ENCODE peak calls at places on chromosomes 11 and 22, in four cellular contexts. One of them, this sample, is unnamed.

GRCh38 chr22:36762687-36763260 is 13.1 kb downstream of the IFT27 start:
- DNase-seq in heart right ventricle: peak
- DNase-seq in body of pancreas: no peak
- DNase-seq in endodermal cell: peak
- DNase-seq in this sample: no peak

GRCh38 chr11:110335358-110335757 is 38.9 kb upstream of the RDX start:
- DNase-seq in heart right ventricle: no peak
- DNase-seq in body of pancreas: no peak
- DNase-seq in endodermal cell: no peak
- DNase-seq in this sample: no peak

GRCh38 chr11:125335101-125335500 is 161.0 kb downstream of the FEZ1 start:
- DNase-seq in heart right ventricle: no peak
- DNase-seq in body of pancreas: no peak
- DNase-seq in endodermal cell: no peak
- DNase-seq in this sample: no peak

GRCh38 chr11:86718553-86718952 is 46.1 kb upstream of the ME3 start:
- DNase-seq in heart right ventricle: no peak
- DNase-seq in body of pancreas: no peak
- DNase-seq in endodermal cell: no peak
- DNase-seq in this sample: no peak

GRCh38 chr22:48803993-48804810 is 1023.5 kb downstream of the BRD1 start:
- DNase-seq in heart right ventricle: no peak
- DNase-seq in body of pancreas: no peak
- DNase-seq in endodermal cell: peak
- DNase-seq in this sample: no peak

GRCh38 chr11:128632151-128632791 is 44.9 kb upstream of the ETS1 start:
- DNase-seq in heart right ventricle: no peak
- DNase-seq in body of pancreas: no peak
- DNase-seq in endodermal cell: peak
- DNase-seq in this sample: peak

GRCh38 chr22:26812731-26813130 is 155.3 kb downstream of the MIAT start:
- DNase-seq in heart right ventricle: no peak
- DNase-seq in body of pancreas: no peak
- DNase-seq in endodermal cell: no peak
- DNase-seq in this sample: no peak

GRCh38 chr11:82003671-82004148 is 730.0 kb downstream of the FAM181B start:
- DNase-seq in heart right ventricle: no peak
- DNase-seq in body of pancreas: no peak
- DNase-seq in endodermal cell: no peak
- DNase-seq in this sample: no peak

GRCh38 chr11:47383106-47383505 is 4.8 kb upstream of the SPI1 start:
- DNase-seq in heart right ventricle: no peak
- DNase-seq in body of pancreas: no peak
- DNase-seq in endodermal cell: no peak
- DNase-seq in this sample: no peak

GRCh38 chr11:63491614-63492372 is 826 bp upstream of the PLAAT5 start:
- DNase-seq in heart right ventricle: no peak
- DNase-seq in body of pancreas: peak
- DNase-seq in endodermal cell: no peak
- DNase-seq in this sample: peak

GRCh38 chr22:40400173-40400572 is 29.8 kb downstream of the SGSM3 start:
- DNase-seq in heart right ventricle: no peak
- DNase-seq in body of pancreas: peak
- DNase-seq in endodermal cell: no peak
- DNase-seq in this sample: no peak

GRCh38 chr11:125074511-125075241 is 11.6 kb downstream of the SLC37A2 start:
- DNase-seq in heart right ventricle: no peak
- DNase-seq in body of pancreas: no peak
- DNase-seq in endodermal cell: no peak
- DNase-seq in this sample: no peak

GRCh38 chr22:46993626-46994025 is 231.2 kb downstream of the TBC1D22A start:
- DNase-seq in heart right ventricle: no peak
- DNase-seq in body of pancreas: peak
- DNase-seq in endodermal cell: no peak
- DNase-seq in this sample: no peak

GRCh38 chr11:62553839-62554361 is 7.3 kb upstream of the AHNAK start:
- DNase-seq in heart right ventricle: no peak
- DNase-seq in body of pancreas: no peak
- DNase-seq in endodermal cell: peak
- DNase-seq in this sample: no peak

GRCh38 chr11:85827768-85828639 is 17.1 kb upstream of the SYTL2 start:
- DNase-seq in heart right ventricle: no peak
- DNase-seq in body of pancreas: no peak
- DNase-seq in endodermal cell: no peak
- DNase-seq in this sample: no peak

GRCh38 chr11:78642979-78643675 is 68.5 kb upstream of the NARS2 start:
- DNase-seq in heart right ventricle: no peak
- DNase-seq in body of pancreas: no peak
- DNase-seq in endodermal cell: no peak
- DNase-seq in this sample: no peak

GRCh38 chr22:40714514-40714966 is 35.3 kb downstream of the MCHR1 start:
- DNase-seq in heart right ventricle: no peak
- DNase-seq in body of pancreas: no peak
- DNase-seq in endodermal cell: peak
- DNase-seq in this sample: no peak

GRCh38 chr22:37981282-37982011 is 2.9 kb downstream of the SOX10 start:
- DNase-seq in heart right ventricle: no peak
- DNase-seq in body of pancreas: no peak
- DNase-seq in endodermal cell: no peak
- DNase-seq in this sample: no peak
- H3K4me3 ChIP-seq in heart right ventricle: no peak
- H3K4me3 ChIP-seq in body of pancreas: no peak
- H3K4me3 ChIP-seq in endodermal cell: no peak
- H3K4me3 ChIP-seq in this sample: no peak

GRCh38 chr11:126647735-126648134 is 292.2 kb downstream of the ST3GAL4 start:
- DNase-seq in heart right ventricle: no peak
- DNase-seq in body of pancreas: no peak
- DNase-seq in endodermal cell: no peak
- DNase-seq in this sample: no peak
- H3K4me3 ChIP-seq in heart right ventricle: no peak
- H3K4me3 ChIP-seq in body of pancreas: no peak
- H3K4me3 ChIP-seq in endodermal cell: no peak
- H3K4me3 ChIP-seq in this sample: no peak

GRCh38 chr11:14251754-14252153 is 107.2 kb downstream of the RRAS2 start:
- DNase-seq in heart right ventricle: no peak
- DNase-seq in body of pancreas: no peak
- DNase-seq in endodermal cell: no peak
- DNase-seq in this sample: no peak
- H3K4me3 ChIP-seq in heart right ventricle: no peak
- H3K4me3 ChIP-seq in body of pancreas: no peak
- H3K4me3 ChIP-seq in endodermal cell: no peak
- H3K4me3 ChIP-seq in this sample: no peak

DNA sequence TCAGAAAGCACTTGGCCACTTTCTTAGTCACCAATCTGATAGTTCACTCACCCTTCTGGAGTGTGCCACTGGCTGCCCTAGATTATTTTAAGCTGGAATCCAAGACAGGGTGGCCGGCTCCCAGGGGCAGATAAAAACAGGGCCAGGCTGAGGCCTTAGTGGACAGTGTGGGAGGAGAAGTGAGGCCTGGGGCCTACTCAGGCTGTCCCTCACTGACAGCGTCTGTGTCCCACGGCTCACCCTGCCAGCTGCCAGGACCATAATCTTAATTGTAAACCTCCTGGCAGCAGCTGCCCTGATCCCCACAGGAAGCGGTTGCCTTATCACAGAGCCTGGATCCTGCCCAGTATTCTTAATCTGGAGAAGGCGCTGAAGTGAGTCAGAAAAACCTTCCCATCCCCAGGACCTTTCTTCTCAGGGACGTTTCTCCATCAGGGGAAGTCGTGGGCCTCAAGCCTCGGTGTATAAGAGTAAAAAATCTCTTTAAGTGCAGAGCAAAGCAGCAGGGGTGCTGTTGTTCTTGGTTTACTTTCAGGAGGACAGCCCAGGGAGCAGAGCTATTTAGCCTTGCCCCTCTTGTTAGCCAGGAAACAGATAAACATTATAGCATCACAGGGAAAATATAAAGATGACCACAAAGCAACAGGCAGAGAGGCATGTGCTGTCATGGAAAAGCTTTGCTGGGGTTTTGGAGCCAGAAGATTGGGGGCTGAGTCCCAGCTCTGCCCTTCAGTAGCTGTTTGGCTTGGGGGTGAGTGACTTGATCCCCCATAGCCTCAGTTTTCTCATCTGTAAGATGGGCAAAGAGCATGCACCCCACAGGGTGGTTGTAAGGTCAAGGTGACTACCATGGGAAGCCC is 39.6 kb downstream of the TSPAN18 start:
- DNase-seq in heart right ventricle: peak
- DNase-seq in body of pancreas: peak
- DNase-seq in endodermal cell: peak
- DNase-seq in this sample: peak
- H3K4me3 ChIP-seq in heart right ventricle: no peak
- H3K4me3 ChIP-seq in body of pancreas: no peak
- H3K4me3 ChIP-seq in endodermal cell: no peak
- H3K4me3 ChIP-seq in this sample: no peak

GRCh38 chr11:7981758-7982157 is 5.4 kb upstream of the EIF3F start:
- DNase-seq in heart right ventricle: no peak
- DNase-seq in body of pancreas: peak
- DNase-seq in endodermal cell: no peak
- DNase-seq in this sample: no peak
- H3K4me3 ChIP-seq in heart right ventricle: no peak
- H3K4me3 ChIP-seq in body of pancreas: no peak
- H3K4me3 ChIP-seq in endodermal cell: no peak
- H3K4me3 ChIP-seq in this sample: no peak

DNA sequence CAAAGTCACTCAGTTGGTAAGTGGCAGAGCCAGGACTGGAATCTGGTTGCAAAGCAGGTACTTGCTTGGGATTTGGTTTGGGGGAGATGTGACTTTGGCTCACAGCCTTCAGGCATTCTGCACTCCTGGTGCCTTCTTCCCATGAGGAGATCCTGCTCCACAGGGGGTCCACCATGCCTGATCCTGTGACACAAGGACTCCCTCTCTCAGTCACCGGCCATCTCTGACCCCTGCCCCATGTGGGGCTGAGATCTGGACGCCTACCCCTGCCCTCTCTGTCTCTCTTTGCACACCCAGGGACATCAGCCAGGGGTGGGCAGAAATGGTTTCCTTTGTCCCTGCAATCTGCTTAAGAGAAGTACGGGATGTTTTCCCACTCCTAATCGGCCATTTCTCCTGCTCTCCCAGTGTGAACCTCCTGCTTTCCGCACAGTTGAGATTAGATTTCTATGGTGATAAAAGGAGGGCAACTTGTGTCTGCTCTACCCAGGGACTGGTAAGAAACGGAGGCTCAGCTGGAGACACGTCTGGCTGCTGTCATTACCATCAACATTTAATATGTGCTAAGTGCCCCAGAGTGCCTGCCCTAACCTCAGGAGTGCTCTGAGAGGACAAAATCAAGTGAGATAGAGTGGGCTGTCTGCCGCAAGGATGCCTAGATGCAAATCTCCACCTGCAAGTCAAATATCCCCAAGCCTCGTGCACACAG is 11.1 kb upstream of the FXYD6 start:
- DNase-seq in heart right ventricle: no peak
- DNase-seq in body of pancreas: no peak
- DNase-seq in endodermal cell: peak
- DNase-seq in this sample: peak
- H3K4me3 ChIP-seq in heart right ventricle: no peak
- H3K4me3 ChIP-seq in body of pancreas: no peak
- H3K4me3 ChIP-seq in endodermal cell: no peak
- H3K4me3 ChIP-seq in this sample: no peak

DNA sequence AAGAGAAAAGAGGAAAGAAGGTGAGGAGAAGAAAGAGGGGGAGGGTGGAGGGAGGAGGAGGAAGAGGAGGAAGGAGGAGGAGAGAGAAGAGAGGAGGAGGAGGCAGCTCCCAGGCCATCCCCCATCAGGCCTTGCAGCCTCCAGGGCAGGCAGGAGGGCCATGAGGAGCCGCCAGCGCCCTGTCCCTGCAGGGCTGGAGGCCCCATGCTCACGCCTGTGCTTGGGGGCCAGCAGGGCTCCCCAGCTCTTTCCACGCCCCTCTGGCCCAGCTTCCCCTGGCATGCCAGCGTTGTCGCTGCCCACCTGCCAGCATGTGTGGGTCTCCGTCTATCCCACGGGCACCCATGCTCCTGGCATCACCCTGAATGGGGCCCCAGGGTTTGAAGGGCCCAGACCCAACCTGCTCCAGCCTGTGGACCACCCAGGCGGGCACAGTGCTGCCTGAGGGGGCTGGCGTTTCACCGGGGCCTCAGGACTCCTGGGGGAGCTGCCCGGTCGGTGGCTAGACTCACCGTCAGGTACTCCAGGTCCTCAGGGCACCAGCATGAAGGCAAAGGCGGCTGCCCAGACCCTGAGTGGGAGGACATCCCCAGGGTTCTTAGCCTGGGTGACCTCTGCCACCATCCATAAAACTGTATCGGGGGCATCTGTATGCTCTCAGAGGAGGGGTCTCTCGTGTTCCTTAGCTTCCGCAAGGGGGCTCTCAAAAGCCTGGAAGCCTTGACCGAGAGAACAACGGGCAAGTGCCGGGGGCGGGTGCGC is 5.3 kb downstream of the TSPAN32 start:
- DNase-seq in heart right ventricle: no peak
- DNase-seq in body of pancreas: peak
- DNase-seq in endodermal cell: peak
- DNase-seq in this sample: no peak
- H3K4me3 ChIP-seq in heart right ventricle: no peak
- H3K4me3 ChIP-seq in body of pancreas: no peak
- H3K4me3 ChIP-seq in endodermal cell: no peak
- H3K4me3 ChIP-seq in this sample: no peak

GRCh38 chr11:123438191-123438627 is 8.1 kb downstream of the GRAMD1B start:
- DNase-seq in heart right ventricle: no peak
- DNase-seq in body of pancreas: no peak
- DNase-seq in endodermal cell: peak
- DNase-seq in this sample: no peak

GRCh38 chr11:123443851-123444623 is 14.0 kb downstream of the GRAMD1B start:
- DNase-seq in heart right ventricle: no peak
- DNase-seq in body of pancreas: no peak
- DNase-seq in endodermal cell: no peak
- DNase-seq in this sample: no peak

GRCh38 chr11:123441161-123441560 is 11.1 kb downstream of the GRAMD1B start:
- DNase-seq in heart right ventricle: no peak
- DNase-seq in body of pancreas: no peak
- DNase-seq in endodermal cell: no peak
- DNase-seq in this sample: no peak

GRCh38 chr11:123437236-123437979 is 7.3 kb downstream of the GRAMD1B start:
- DNase-seq in heart right ventricle: no peak
- DNase-seq in body of pancreas: no peak
- DNase-seq in endodermal cell: no peak
- DNase-seq in this sample: no peak

DNA sequence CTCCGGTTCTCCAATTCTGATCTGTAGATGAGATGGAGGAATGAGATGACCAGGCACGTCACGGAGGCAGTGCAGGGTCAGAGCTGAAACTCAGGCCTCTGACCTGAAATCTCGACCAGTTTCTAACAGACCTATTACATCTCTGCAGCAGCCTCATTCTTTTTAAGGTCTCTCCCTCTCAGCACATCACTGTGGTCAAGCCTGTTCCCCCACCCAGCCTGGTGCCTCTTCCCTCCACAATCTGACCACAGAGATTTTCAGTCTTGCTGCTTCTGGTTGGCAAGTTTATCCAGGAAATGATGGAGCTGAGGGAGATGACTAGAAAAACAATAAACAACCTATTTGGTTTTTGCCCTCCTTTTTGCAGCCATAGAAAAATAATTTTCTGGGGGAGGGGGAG is 9.5 kb downstream of the GRAMD1B start:
- DNase-seq in heart right ventricle: no peak
- DNase-seq in body of pancreas: no peak
- DNase-seq in endodermal cell: no peak
- DNase-seq in this sample: no peak
- H3K4me3 ChIP-seq in heart right ventricle: no peak
- H3K4me3 ChIP-seq in body of pancreas: no peak
- H3K4me3 ChIP-seq in endodermal cell: no peak
- H3K4me3 ChIP-seq in this sample: no peak

This sample was measured in testis.